ENCODE peak calls at places on chromosomes 3 and 15, in eight cellular contexts. I is foreskin keratinocyte; A is tibial artery; S is cardiac muscle cell; M is IMR-90; V is RWPE2; P is heart left ventricle; R is CD8-positive, alpha-beta memory T cell. U is an unnamed sample.
A peak's percentile ranks its signal among the peaks of the same experiment; 100 is the strongest.

GRCh38 chr15:36888018-36888992 is 212.0 kb downstream of the MEIS2 start:
- DNase-seq in R (no peak), V (no peak), M (no peak), P (no peak), I (no peak), S (peak; percentile 78), A (no peak), U (no peak)

GRCh38 chr3:114454592-114455251 is 160.9 kb downstream of the TIGIT start:
- DNase-seq in I (no peak), S (peak; percentile 61), P (peak; percentile 21), M (no peak), R (peak; percentile 5), A (no peak), V (no peak), U (no peak)

GRCh38 chr3:178483704-178484103 is 52.5 kb upstream of the KCNMB2 start:
- DNase-seq in M (no peak), S (no peak), I (no peak), A (no peak), P (no peak), V (no peak), R (no peak), U (no peak)

GRCh38 chr15:71374607-71375352 is 259.5 kb downstream of the THSD4 start:
- DNase-seq in A (no peak), I (no peak), P (no peak), M (peak; percentile 82), R (no peak), V (no peak), S (no peak), U (no peak)

GRCh38 chr3:38267689-38268477 is 2.3 kb downstream of the SLC22A13 start:
- DNase-seq in S (no peak), V (no peak), P (no peak), R (no peak), M (no peak), I (no peak), A (no peak), U (no peak)

GRCh38 chr3:124277516-124277890 is 285.6 kb upstream of the ROPN1 start:
- DNase-seq in I (no peak), M (peak; percentile 22), R (no peak), V (no peak), S (no peak), A (no peak), P (peak; percentile 52), U (peak; percentile 48)

GRCh38 chr3:31253782-31254181 is 278.9 kb upstream of the STT3B start:
- DNase-seq in P (no peak), S (no peak), V (no peak), I (no peak), R (no peak), A (no peak), M (no peak), U (no peak)

GRCh38 chr3:38649500-38650247 is at the start of gene SCN5A:
- DNase-seq in M (no peak), P (peak; percentile 77), I (no peak), S (peak; percentile 76), V (no peak), R (peak; percentile 48), A (no peak), U (peak; percentile 48)

GRCh38 chr3:132550579-132551305 is 46.3 kb upstream of the ACKR4 start:
- DNase-seq in A (no peak), M (peak; percentile 26), P (no peak), V (no peak), R (no peak), I (no peak), S (no peak), U (no peak)

GRCh38 chr3:169841171-169841570 is 28.5 kb upstream of the LRRC34 start:
- DNase-seq in V (no peak), A (no peak), R (no peak), I (no peak), P (no peak), S (no peak), M (no peak), U (no peak)

GRCh38 chr3:46574881-46575576 is 8.9 kb upstream of the LRRC2 start:
- DNase-seq in R (no peak), S (no peak), P (no peak), M (no peak), V (no peak), A (no peak), I (no peak), U (no peak)

GRCh38 chr3:50620846-50621245 is 3.9 kb downstream of the MAPKAPK3 start:
- DNase-seq in I (no peak), S (no peak), A (no peak), V (no peak), P (peak; percentile 64), R (no peak), M (no peak), U (no peak)

GRCh38 chr3:151795276-151795675 is 18.6 kb upstream of the AADAC start:
- DNase-seq in V (no peak), M (peak; percentile 81), R (no peak), P (no peak), A (no peak), I (peak; percentile 75), S (no peak), U (no peak)

GRCh38 chr3:63413523-63413922 is 135.4 kb downstream of the SYNPR start:
- DNase-seq in V (no peak), P (no peak), M (no peak), R (no peak), I (no peak), A (no peak), S (no peak), U (no peak)

GRCh38 chr3:46811615-46812236 is 51.5 kb downstream of the MYL3 start:
- DNase-seq in S (peak; percentile 40), R (no peak), M (no peak), P (no peak), V (no peak), I (no peak), A (no peak), U (no peak)

GRCh38 chr3:63343674-63344073 is 65.6 kb downstream of the SYNPR start:
- DNase-seq in A (peak; percentile 70), M (peak; percentile 92), R (no peak), P (peak; percentile 78), I (peak; percentile 78), V (peak; percentile 81), S (peak; percentile 17), U (peak; percentile 87)

GRCh38 chr3:138042043-138042442 is 32.1 kb downstream of the CLDN18 start:
- DNase-seq in R (no peak), P (no peak), I (peak; percentile 44), S (no peak), V (no peak), M (peak; percentile 89), A (no peak), U (no peak)

GRCh38 chr3:115713247-115713646 is 89.9 kb downstream of the GAP43 start:
- DNase-seq in I (no peak), M (peak; percentile 30), A (no peak), R (no peak), S (no peak), V (no peak), P (peak; percentile 40), U (no peak)

GRCh38 chr3:126459111-126459762 is 16.5 kb downstream of the ZXDC start:
- DNase-seq in A (no peak), P (no peak), M (no peak), I (no peak), S (no peak), V (peak; percentile 12), R (no peak), U (no peak)

GRCh38 chr3:141625506-141625905 is 112.6 kb upstream of the RNF7 start:
- DNase-seq in A (no peak), R (no peak), I (no peak), M (peak; percentile 34), S (no peak), V (no peak), P (no peak), U (no peak)

GRCh38 chr3:196399485-196399945 is 32.7 kb downstream of the UBXN7 start:
- DNase-seq in I (peak; percentile 19), R (no peak), S (no peak), M (peak; percentile 72), A (no peak), V (no peak), P (no peak), U (no peak)

GRCh38 chr3:66425032-66425431 is 75.8 kb downstream of the LRIG1 start:
- DNase-seq in I (no peak), M (no peak), A (no peak), S (no peak), P (peak; percentile 81), V (no peak), R (no peak), U (no peak)

GRCh38 chr3:155356594-155357370 is 63.3 kb upstream of the STRIT1 start:
- DNase-seq in M (no peak), P (peak; percentile 33), S (no peak), V (no peak), I (no peak), A (no peak), R (no peak), U (no peak)

GRCh38 chr3:42023380-42023779 is 61.5 kb upstream of the ULK4 start:
- DNase-seq in A (no peak), R (no peak), I (no peak), P (no peak), M (no peak), V (no peak), S (no peak), U (no peak)
- H3K4me1 ChIP-seq in A (peaks cover 66% of the 10 kb centered on the region), R (peaks cover 18% of the 10 kb centered on the region), I (peaks cover 48% of the 10 kb centered on the region), P (peaks cover 19% of the 10 kb centered on the region), M (peaks cover 29% of the 10 kb centered on the region), V (peaks cover 55% of the 10 kb centered on the region), S (peaks cover 8% of the 10 kb centered on the region), U (peaks cover 17% of the 10 kb centered on the region)

DNA sequence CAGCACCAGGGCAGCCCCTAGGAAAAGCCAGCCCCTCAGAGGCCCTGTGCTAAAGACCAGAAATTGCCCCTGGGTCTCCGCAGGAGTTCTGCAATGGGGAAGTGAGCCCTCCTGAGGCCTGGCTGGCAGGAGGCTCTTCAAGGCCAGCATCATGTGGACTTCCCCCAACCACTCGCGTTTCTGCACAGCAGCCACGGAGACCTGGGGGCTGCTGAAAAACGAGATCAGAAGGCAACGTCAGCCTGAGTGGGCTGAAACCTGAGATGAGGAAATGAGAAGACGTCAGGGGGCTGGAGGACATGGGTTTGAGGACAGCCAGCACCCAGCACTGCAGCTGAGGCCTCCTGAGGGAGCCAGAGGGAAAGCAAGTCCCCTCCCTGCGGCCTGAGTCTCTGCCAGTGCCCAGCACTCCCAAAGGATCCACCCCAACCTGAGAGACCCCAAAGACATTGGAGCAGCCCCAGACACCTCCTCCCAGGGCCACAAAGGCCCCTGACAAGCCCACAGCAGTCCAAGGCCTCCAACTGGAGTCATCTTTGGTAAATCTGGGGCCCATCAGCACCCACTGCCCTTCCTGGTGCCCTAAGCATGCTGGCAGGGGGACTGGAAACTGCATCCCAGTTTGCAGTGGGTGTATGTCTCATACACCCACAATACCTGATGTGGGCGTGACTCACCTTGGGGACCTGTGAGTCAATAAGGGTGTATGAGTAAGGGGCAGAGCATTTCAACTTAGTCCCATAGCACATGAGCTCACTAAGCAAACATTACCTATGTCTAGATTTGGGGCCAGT is 29.2 kb upstream of the CYP11A1 start:
- DNase-seq in M (peak; percentile 89), R (peak; percentile 27), S (peak; percentile 86), I (peak; percentile 98), A (no peak), P (no peak), V (peak; percentile 96), U (no peak)
- H3K4me1 ChIP-seq in M (peaks cover 47% of the 10 kb centered on the region), R (peaks cover 23% of the 10 kb centered on the region), S (peaks cover 14% of the 10 kb centered on the region), I (peaks cover 46% of the 10 kb centered on the region), A (no peaks in the 10 kb centered on the region), P (no peaks in the 10 kb centered on the region), V (peaks cover 54% of the 10 kb centered on the region), U (no peaks in the 10 kb centered on the region)

GRCh38 chr3:108820586-108820985 is 2.0 kb upstream of the TRAT1 start:
- DNase-seq in P (no peak), V (no peak), A (no peak), S (no peak), R (no peak), M (no peak), I (no peak), U (no peak)
- H3K4me1 ChIP-seq in P (no peaks in the 10 kb centered on the region), V (no peaks in the 10 kb centered on the region), A (no peaks in the 10 kb centered on the region), S (no peaks in the 10 kb centered on the region), R (peaks cover 34% of the 10 kb centered on the region), M (no peaks in the 10 kb centered on the region), I (no peaks in the 10 kb centered on the region), U (no peaks in the 10 kb centered on the region)

GRCh38 chr3:39801216-39801615 is 8.2 kb upstream of the MYRIP start:
- DNase-seq in A (no peak), I (no peak), V (no peak), R (no peak), S (no peak), P (no peak), M (no peak), U (no peak)
- H3K4me1 ChIP-seq in A (peaks cover 3% of the 10 kb centered on the region), I (no peaks in the 10 kb centered on the region), V (no peaks in the 10 kb centered on the region), R (no peaks in the 10 kb centered on the region), S (no peaks in the 10 kb centered on the region), P (no peaks in the 10 kb centered on the region), M (no peaks in the 10 kb centered on the region), U (no peaks in the 10 kb centered on the region)

U was measured in colonic mucosa.